ENCODE peak calls at places on chromosomes 16 and 17, in nine cellular contexts. C is ACHN; U is NCI-H524; J is GF-D8; W is tibial artery; A is RPMI7951; G is GM12891; M is HT-29; R is activated CD4-positive, alpha-beta memory T cell treated with anti-CD3 and anti-CD28 coated beads, Interleukin-2, amount 10 ng/mL, durations not matched to agents 7 days and 5 days. P is an unnamed sample.
A peak's percentile ranks its signal among the peaks of the same experiment; 100 is the strongest.

GRCh38 chr17:3558603-3559269 is 1.1 kb upstream of the TRPV3 start:
- DNase-seq in A (peak; percentile 83), G (peak; percentile 83), M (peak; percentile 64), R (peak; percentile 63), C (no peak), J (no peak), W (no peak), U (no peak), P (peak; percentile 83)

GRCh38 chr17:59633658-59634359 is 14.1 kb downstream of the CLTC start:
- DNase-seq in R (no peak), M (no peak), U (no peak), A (no peak), G (no peak), C (no peak), W (no peak), J (no peak), P (no peak)

GRCh38 chr17:70608193-70608592 is 438.9 kb downstream of the KCNJ2 start:
- DNase-seq in U (no peak), G (no peak), W (no peak), R (no peak), A (no peak), M (no peak), J (no peak), C (peak; percentile 66), P (no peak)

GRCh38 chr16:46895399-46896313 is 11.5 kb downstream of the GPT2 start:
- DNase-seq in M (no peak), W (no peak), J (no peak), G (no peak), R (no peak), C (no peak), A (no peak), U (no peak), P (no peak)

GRCh38 chr17:15480209-15480608 is 12.8 kb upstream of the CDRT4 start:
- DNase-seq in J (no peak), G (no peak), C (no peak), U (no peak), M (no peak), W (no peak), A (no peak), R (no peak), P (no peak)

GRCh38 chr16:13038591-13038990 is 137.2 kb downstream of the SHISA9 start:
- DNase-seq in M (no peak), C (no peak), G (no peak), W (no peak), A (no peak), R (no peak), J (no peak), U (no peak), P (no peak)

GRCh38 chr16:85324506-85324905 is 212.2 kb upstream of the CIBAR2 start:
- DNase-seq in A (no peak), U (no peak), J (no peak), R (no peak), M (no peak), C (no peak), W (no peak), G (no peak), P (no peak)

GRCh38 chr17:1730004-1730344 is 5.5 kb downstream of the WDR81 start:
- DNase-seq in W (no peak), A (no peak), M (no peak), G (no peak), C (no peak), R (no peak), U (no peak), J (no peak), P (no peak)

GRCh38 chr17:5922476-5922875 is 147.7 kb upstream of the WSCD1 start:
- DNase-seq in G (no peak), C (no peak), A (no peak), J (no peak), M (no peak), W (no peak), R (no peak), U (no peak), P (no peak)

GRCh38 chr17:29760771-29761682 is 138.3 kb upstream of the CORO6 start:
- DNase-seq in R (peak; percentile 95), A (peak; percentile 86), U (peak; percentile 85), G (peak; percentile 77), C (peak; percentile 92), W (peak; percentile 87), J (peak; percentile 42), M (peak; percentile 82), P (peak; percentile 78)

GRCh38 chr17:76547183-76547641 is 7.4 kb downstream of the PRCD start:
- DNase-seq in U (peak; percentile 93), G (peak; percentile 67), C (peak; percentile 64), R (peak; percentile 54), J (no peak), A (peak; percentile 77), W (no peak), M (peak; percentile 73), P (peak; percentile 59)

GRCh38 chr16:86836503-86837125 is 258.3 kb downstream of the FOXL1 start:
- DNase-seq in R (no peak), J (no peak), W (no peak), U (no peak), A (peak; percentile 79), G (no peak), M (no peak), C (no peak), P (no peak)

GRCh38 chr16:58537124-58537906 is 22.0 kb downstream of the SETD6 start:
- DNase-seq in A (no peak), M (no peak), U (no peak), C (no peak), R (no peak), G (no peak), W (no peak), J (no peak), P (no peak)

GRCh38 chr17:17044846-17045561 is 2.7 kb downstream of the MPRIP start:
- DNase-seq in G (no peak), W (no peak), J (peak; percentile 76), C (no peak), A (peak; percentile 94), U (no peak), M (no peak), R (no peak), P (no peak)

GRCh38 chr17:1813088-1813487 is 16.6 kb downstream of the SMYD4 start:
- DNase-seq in J (no peak), C (no peak), U (no peak), M (no peak), G (no peak), R (no peak), W (peak; percentile 42), A (no peak), P (no peak)

GRCh38 chr17:79966681-79967080 is 69.0 kb downstream of the TBC1D16 start:
- DNase-seq in G (no peak), R (no peak), A (no peak), M (no peak), C (no peak), W (no peak), U (no peak), J (no peak), P (no peak)

GRCh38 chr16:14369734-14370598 is 260.1 kb downstream of the PARN start:
- DNase-seq in U (no peak), R (no peak), A (peak; percentile 89), J (no peak), C (no peak), M (no peak), G (no peak), W (peak; percentile 60), P (no peak)

GRCh38 chr17:69390735-69391501 is 23.6 kb upstream of the MAP2K6 start:
- DNase-seq in A (no peak), R (no peak), J (no peak), C (no peak), M (no peak), U (no peak), G (no peak), W (no peak), P (no peak)

GRCh38 chr16:30652005-30652296 is 1.2 kb downstream of the PRR14 start:
- DNase-seq in A (no peak), C (no peak), W (no peak), J (no peak), U (no peak), R (no peak), M (no peak), G (no peak), P (no peak)

P was measured in GM12892.